ENCODE peak calls at places on chromosomes 6 and 20, in nine cellular contexts. I is right cardiac atrium; U is OCI-LY7; S is NCI-H2029 treated with DMSO at 0.1 percent for 48 hours; M is B cell; V is HS-5; P is stimulated activated CD4-positive, alpha-beta T cell treated with anti-CD3 and anti-CD28 coated beads, TNF-alpha, amount 100 ng/mL, for 48 hours; A is endodermal cell; W is mammary epithelial cell. Q is an unnamed sample.

GRCh38 chr6:40410792-40411191 is 176.4 kb downstream of the LRFN2 start:
- DNase-seq in V (no peak), I (no peak), P (no peak), M (no peak), U (no peak), A (no peak), S (no peak), W (no peak), Q (no peak)

GRCh38 chr6:26022166-26022510 is 59.5 kb downstream of the TRIM38 start:
- DNase-seq in P (no peak), A (peak; percentile 80), S (peak; percentile 84), U (peak; percentile 88), I (peak; percentile 62), W (peak; percentile 31), M (peak; percentile 39), V (peak; percentile 58), Q (peak; percentile 47)

GRCh38 chr6:98946877-98947410 is 802 bp downstream of the FBXL4 start:
- DNase-seq in P (peak; percentile 10), V (no peak), S (peak; percentile 81), A (no peak), M (peak; percentile 49), W (peak; percentile 50), I (peak; percentile 63), U (peak; percentile 73), Q (peak; percentile 89)

GRCh38 chr20:58245931-58246330 is 17.5 kb upstream of the ANKRD60 start:
- DNase-seq in W (no peak), M (no peak), U (no peak), A (no peak), V (no peak), I (no peak), S (no peak), P (no peak), Q (no peak)

GRCh38 chr6:113697642-113698410 is 159.3 kb upstream of the MARCKS start:
- DNase-seq in P (no peak), S (no peak), I (no peak), M (no peak), V (peak; percentile 77), A (no peak), W (peak; percentile 89), U (no peak), Q (no peak)

GRCh38 chr20:4574356-4574690 is 147.4 kb upstream of the PRND start:
- DNase-seq in S (no peak), A (no peak), W (no peak), I (no peak), V (no peak), U (no peak), P (no peak), M (no peak), Q (no peak)

GRCh38 chr6:63578757-63579156 is 6.5 kb downstream of the LOC128125822 start:
- DNase-seq in U (no peak), M (no peak), S (no peak), W (no peak), V (no peak), P (no peak), A (no peak), I (no peak), Q (no peak)

GRCh38 chr20:63690898-63691710 is 5.3 kb upstream of the TNFRSF6B start:
- DNase-seq in S (no peak), U (no peak), A (no peak), M (no peak), V (no peak), W (no peak), P (no peak), I (peak; percentile 69), Q (no peak)

GRCh38 chr6:56540950-56541600 is 101.6 kb downstream of the DST start:
- DNase-seq in U (no peak), P (no peak), S (no peak), I (no peak), M (no peak), A (no peak), V (no peak), W (no peak), Q (no peak)

GRCh38 chr20:25058051-25058796 is at the start of gene ACSS1:
- DNase-seq in W (peak; percentile 15), I (peak; percentile 91), S (no peak), U (peak; percentile 70), A (peak; percentile 77), V (no peak), P (peak; percentile 58), M (peak; percentile 82), Q (peak; percentile 83)

GRCh38 chr6:164569503-164569902 is 739.9 kb downstream of the C6orf118 start:
- DNase-seq in P (no peak), S (no peak), M (no peak), I (no peak), A (no peak), W (no peak), U (no peak), V (no peak), Q (no peak)